ENCODE peak calls at places on chromosomes 5 and 9, in six cellular contexts. K, F, U, V, P and G are unnamed samples.

GRCh38 chr5:16709691-16710420 is 93.1 kb upstream of the RETREG1 start:
- DNase-seq in P (no peak), F (no peak), U (peak), V (no peak), K (no peak), G (no peak)

GRCh38 chr5:112763165-112763564 is 25.5 kb downstream of the APC start:
- DNase-seq in F (no peak), P (no peak), V (no peak), U (no peak), K (no peak), G (no peak)

GRCh38 chr5:10856646-10857332 is 95.8 kb upstream of the DAP start:
- DNase-seq in U (peak), F (no peak), V (peak), P (peak), K (no peak), G (no peak)

GRCh38 chr5:115179068-115179958 is 9.6 kb upstream of the TRIM36 start:
- DNase-seq in F (no peak), K (no peak), V (no peak), P (no peak), U (no peak), G (no peak)

GRCh38 chr5:14347522-14347921 is 204.4 kb downstream of the TRIO start:
- DNase-seq in V (no peak), K (no peak), U (peak), F (no peak), P (no peak), G (no peak)

GRCh38 chr5:111892949-111893348 is 136.0 kb upstream of the NREP start:
- DNase-seq in K (no peak), U (peak), P (no peak), V (no peak), F (no peak), G (no peak)

GRCh38 chr9:95434116-95435073 is 82.4 kb downstream of the PTCH1 start:
- DNase-seq in U (no peak), V (no peak), K (peak), F (no peak), P (no peak), G (no peak)

GRCh38 chr5:39082995-39083394 is 8.8 kb upstream of the RICTOR start:
- DNase-seq in P (no peak), F (no peak), U (no peak), V (no peak), K (no peak), G (no peak)

GRCh38 chr9:97176206-97176605 is 131.3 kb upstream of the CCDC180 start:
- DNase-seq in U (no peak), K (no peak), V (no peak), F (no peak), P (no peak), G (no peak)

GRCh38 chr9:33430942-33431341 is 16.5 kb downstream of the AQP3 start:
- DNase-seq in V (no peak), K (no peak), P (no peak), F (no peak), U (no peak), G (no peak)

GRCh38 chr5:113140837-113141661 is 164.5 kb downstream of the DCP2 start:
- DNase-seq in P (peak), F (peak), U (peak), V (no peak), K (no peak), G (peak)

GRCh38 chr9:91405343-91406077 is 18.1 kb downstream of the NFIL3 start:
- DNase-seq in F (no peak), U (no peak), K (no peak), V (no peak), P (no peak), G (no peak)

GRCh38 chr9:126516561-126516935 is 97.2 kb upstream of the LMX1B start:
- DNase-seq in F (no peak), U (no peak), P (no peak), K (no peak), V (no peak), G (no peak)
- H3K4me3 ChIP-seq in F (no peak), U (no peak), P (peak), K (peak), V (peak), G (no peak)

DNA sequence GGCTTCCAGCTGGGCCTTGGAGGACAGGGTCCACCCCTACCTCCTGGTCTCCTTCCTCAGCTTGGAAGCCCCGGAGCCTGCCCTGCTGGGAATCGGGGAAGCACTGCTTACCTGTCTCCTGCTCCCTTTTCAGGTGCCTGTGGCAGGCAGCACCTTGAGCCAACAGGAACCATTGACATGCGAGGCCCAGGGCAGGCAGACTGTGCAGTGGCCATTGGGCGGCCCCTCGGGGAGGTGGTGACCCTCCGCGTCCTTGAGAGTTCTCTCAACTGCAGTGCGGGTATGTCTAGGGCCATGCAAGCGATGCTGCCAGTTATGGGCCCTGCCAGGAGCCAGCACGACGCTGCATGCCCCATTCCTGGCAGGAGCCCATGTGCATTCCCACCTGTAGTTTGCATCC is 3.8 kb upstream of the CACFD1 start:
- DNase-seq in P (no peak), F (no peak), V (no peak), K (no peak), U (no peak), G (no peak)
- TF ChIP-seq POLR2A in P (no peak), F (no peak), V (no peak), K (no peak), U (no peak), G (no peak)

GRCh38 chr5:176629853-176630680 is at the start of the genes EIF4E1B and SNCB:
- DNase-seq in K (no peak), F (no peak), U (no peak), P (no peak), V (no peak), G (no peak)
- H3K4me3 ChIP-seq in K (no peak), F (peak), U (peak), P (peak), V (peak), G (no peak)

GRCh38 chr9:75623462-75623861 is 267.0 kb upstream of the PCSK5 start:
- DNase-seq in K (no peak), V (no peak), U (no peak), P (no peak), F (no peak), G (no peak)

GRCh38 chr9:75624984-75625383 is 265.5 kb upstream of the PCSK5 start:
- DNase-seq in P (no peak), V (no peak), F (no peak), K (no peak), U (no peak), G (no peak)

GRCh38 chr9:75628952-75629351 is 261.5 kb upstream of the PCSK5 start:
- DNase-seq in V (no peak), P (no peak), F (no peak), U (no peak), K (no peak), G (no peak)

DNA sequence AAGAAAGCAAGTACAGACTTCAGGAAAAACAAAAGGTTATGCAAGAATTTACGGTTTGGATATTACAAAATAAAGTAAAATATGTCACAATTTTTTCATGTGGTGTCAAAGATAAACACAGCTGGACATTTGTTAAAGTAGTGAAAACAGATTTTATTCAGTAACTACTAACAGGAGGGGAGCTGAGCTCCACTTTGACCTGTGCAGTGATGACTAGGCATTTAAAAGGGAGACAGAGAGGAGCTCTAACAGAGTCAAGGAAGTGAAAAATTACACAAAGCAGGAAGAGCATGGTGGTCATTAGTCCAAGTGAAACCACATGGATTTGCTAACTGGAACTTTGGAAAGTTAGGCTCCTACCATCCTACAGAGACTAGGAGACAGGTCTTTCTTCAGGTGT is 263.6 kb upstream of the PCSK5 start:
- DNase-seq in K (no peak), U (no peak), P (no peak), F (no peak), V (no peak), G (no peak)
- TF ChIP-seq POLR2A in K (no peak), U (no peak), P (no peak), F (no peak), V (no peak), G (no peak)

DNA sequence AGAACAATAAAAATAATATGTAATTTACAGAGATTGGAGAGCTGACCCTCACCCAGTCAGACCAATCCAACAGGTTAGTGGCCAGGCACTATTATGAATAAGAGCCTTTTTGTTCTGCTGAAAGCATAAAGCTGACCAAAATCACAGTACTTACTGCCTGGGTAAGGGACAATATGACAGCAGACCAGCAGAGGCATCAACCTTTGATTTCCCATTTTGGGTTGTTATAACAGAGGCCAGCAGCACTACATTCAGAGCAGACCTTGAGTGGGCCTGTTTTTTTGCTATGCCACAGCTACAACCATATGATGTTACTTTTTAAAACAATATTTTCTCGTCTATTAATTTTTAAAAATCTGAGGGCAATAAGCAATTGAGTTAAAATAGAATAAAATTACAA is 892.8 kb downstream of the TAF11L14 start:
- DNase-seq in V (no peak), K (no peak), P (no peak), U (no peak), F (no peak), G (no peak)
- H3K4me3 ChIP-seq in V (no peak), K (no peak), P (no peak), U (no peak), F (no peak), G (no peak)

GRCh38 chr5:172696171-172696849 is 55.2 kb downstream of the NEURL1B start:
- DNase-seq in F (no peak), P (no peak), V (no peak), U (no peak), K (no peak), G (no peak)

GRCh38 chr5:172694541-172694940 is 53.5 kb downstream of the NEURL1B start:
- DNase-seq in K (no peak), P (no peak), F (peak), V (no peak), U (no peak), G (no peak)

GRCh38 chr5:172694061-172694460 is 53.0 kb downstream of the NEURL1B start:
- DNase-seq in F (no peak), K (no peak), V (no peak), P (no peak), U (no peak), G (no peak)

GRCh38 chr5:172697123-172698121 is 56.4 kb downstream of the NEURL1B start:
- DNase-seq in V (peak), F (peak), P (peak), U (peak), K (peak), G (peak)

DNA sequence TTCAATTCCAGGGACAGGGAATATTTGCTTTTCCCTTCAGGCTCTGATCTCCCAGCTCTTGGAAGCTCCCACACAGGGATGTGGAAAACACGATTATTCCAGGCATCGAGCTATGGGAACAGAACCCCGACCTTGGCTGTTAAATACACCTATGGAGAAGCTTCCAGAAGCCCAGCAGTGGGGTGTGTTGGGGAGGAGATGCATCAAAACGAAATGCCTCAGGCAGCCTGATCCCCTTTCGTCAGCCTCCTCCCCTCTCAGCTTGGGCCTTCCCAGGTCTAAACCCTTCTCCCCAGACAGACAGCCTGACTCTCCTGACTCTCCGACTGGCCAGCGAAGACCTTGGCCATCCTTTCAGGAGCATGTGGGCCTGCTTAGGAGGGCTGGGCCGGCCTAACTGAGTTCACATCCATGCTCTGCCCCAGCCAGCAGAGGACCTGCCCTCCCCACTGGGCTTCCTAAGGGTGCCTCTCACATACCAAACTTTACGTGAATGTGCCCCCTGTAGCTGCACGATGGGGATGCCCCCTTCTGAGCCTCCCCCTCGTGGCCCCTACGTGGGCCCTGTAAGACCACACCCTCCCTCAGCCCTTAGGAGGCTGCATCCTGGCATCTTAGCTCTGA is 54.5 kb downstream of the NEURL1B start:
- DNase-seq in F (peak), P (no peak), K (no peak), U (no peak), V (no peak), G (no peak)
- TF ChIP-seq POLR2A in F (no peak), P (no peak), K (no peak), U (no peak), V (no peak), G (no peak)

DNA sequence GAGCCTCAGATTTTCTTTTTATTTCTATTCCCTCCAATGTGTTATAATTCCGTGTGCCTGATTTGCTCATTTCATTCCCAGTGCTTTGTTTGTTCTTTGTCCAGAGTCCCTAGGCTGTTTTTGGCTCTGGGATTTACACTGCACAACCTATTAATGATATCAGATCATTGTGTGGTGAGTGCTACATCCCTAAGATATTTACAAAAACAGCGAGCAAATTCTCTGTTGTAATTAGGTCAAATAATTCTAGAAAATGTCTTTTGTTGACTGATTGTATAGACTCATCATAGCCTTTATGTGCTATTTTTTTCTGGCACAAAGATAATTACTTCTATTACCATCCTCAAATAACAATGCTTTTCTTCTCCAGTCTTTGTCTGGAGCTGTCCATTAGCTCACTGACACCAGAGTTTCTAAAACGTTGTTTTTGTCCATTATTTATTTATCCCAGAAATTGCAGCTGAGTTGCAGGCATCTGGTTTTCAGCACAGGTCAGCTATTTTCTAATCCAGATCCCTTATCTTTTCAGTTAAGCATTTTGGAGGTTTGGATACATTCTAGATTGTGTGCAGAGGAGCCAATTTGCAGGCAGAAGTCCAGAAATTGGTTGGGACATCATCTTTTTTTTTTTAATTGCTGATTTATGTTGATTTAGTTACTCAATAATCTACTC is 379.9 kb upstream of the DMAC1 start:
- DNase-seq in P (no peak), K (no peak), V (no peak), U (no peak), F (no peak), G (no peak)
- H3K4me3 ChIP-seq in P (no peak), K (no peak), V (no peak), U (no peak), F (no peak), G (no peak)

GRCh38 chr5:129094924-129095797 is 612 bp downstream of the ISOC1 start:
- DNase-seq in U (peak), K (no peak), F (peak), V (peak), P (peak), G (peak)
- TF ChIP-seq POLR2A in U (no peak), K (no peak), F (no peak), V (no peak), P (no peak), G (no peak)